ENCODE peak calls at places on chromosomes 1 and 21, in four cellular contexts. T is hepatocyte, A is right lobe of liver, K is MG63. X is an unnamed sample.
A peak's percentile ranks its signal among the peaks of the same experiment; 100 is the strongest.

GRCh38 chr1:18289597-18289996 is 182.0 kb downstream of the IGSF21 start:
- DNase-seq in K (no peak), A (no peak), T (no peak), X (no peak)

GRCh38 chr1:52842643-52843310 is at the start of gene ZYG11A:
- DNase-seq in T (peak; percentile 93), K (peak; percentile 95), A (peak; percentile 61), X (peak; percentile 94)

GRCh38 chr1:111602974-111603373 is 16.6 kb upstream of the RAP1A start:
- DNase-seq in K (no peak), T (no peak), A (no peak), X (no peak)

GRCh38 chr1:39576016-39576657 is 453 bp downstream of the PABPC4 start:
- DNase-seq in T (peak; percentile 57), A (peak; percentile 57), K (peak; percentile 27), X (peak; percentile 87)

GRCh38 chr1:84834419-84835064 is 58.5 kb downstream of the LPAR3 start:
- DNase-seq in T (no peak), K (peak; percentile 61), A (no peak), X (no peak)

GRCh38 chr1:63863137-63863536 is 89.3 kb downstream of the ROR1 start:
- DNase-seq in T (no peak), K (no peak), A (no peak), X (no peak)

GRCh38 chr1:156584813-156585212 is 5.3 kb downstream of the TTC24 start:
- DNase-seq in K (no peak), A (no peak), T (peak; percentile 34), X (peak; percentile 88)

GRCh38 chr21:42503711-42504110 is 7.7 kb upstream of the RSPH1 start:
- DNase-seq in K (no peak), T (no peak), A (no peak), X (no peak)

GRCh38 chr21:46294647-46295176 is 8.6 kb downstream of the YBEY start:
- DNase-seq in T (no peak), K (peak; percentile 72), A (no peak), X (peak; percentile 57)

GRCh38 chr1:115833806-115834205 is 7.1 kb downstream of the NHLH2 start:
- DNase-seq in T (no peak), A (no peak), K (no peak), X (peak; percentile 73)

GRCh38 chr21:34202553-34203332 is 129.4 kb downstream of the MRPS6 start:
- DNase-seq in T (peak; percentile 70), K (no peak), A (peak; percentile 72), X (peak; percentile 73)

GRCh38 chr21:34199121-34199910 is 125.9 kb downstream of the MRPS6 start:
- DNase-seq in T (no peak), A (no peak), K (no peak), X (no peak)

GRCh38 chr21:34201001-34201400 is 127.6 kb downstream of the MRPS6 start:
- DNase-seq in T (no peak), K (no peak), A (no peak), X (no peak)

GRCh38 chr21:34200288-34200905 is 127.0 kb downstream of the MRPS6 start:
- DNase-seq in T (no peak), K (no peak), A (no peak), X (no peak)

DNA sequence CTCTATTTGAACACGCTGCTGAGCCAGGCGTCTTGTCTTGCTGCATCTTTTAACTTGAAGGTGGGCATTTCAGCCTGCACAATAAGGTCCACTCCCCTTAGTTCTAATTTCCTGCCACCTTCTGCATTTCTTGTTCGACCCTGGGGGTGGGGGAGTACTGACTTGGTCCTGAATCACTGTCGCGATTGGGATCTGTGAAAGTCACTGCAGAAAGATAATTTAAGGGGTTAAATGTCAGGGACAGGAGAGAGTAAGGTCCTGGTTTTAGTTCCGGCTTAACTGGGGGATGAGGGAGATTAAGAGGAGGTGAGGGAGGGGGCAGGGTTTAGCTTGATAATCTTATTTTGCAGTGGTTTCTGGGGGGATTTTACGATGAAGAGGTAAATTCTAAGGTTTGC is 128.1 kb downstream of the MRPS6 start:
- DNase-seq in T (no peak), A (no peak), K (no peak), X (no peak)
- H3K4me3 ChIP-seq in T (peak overlapping the region; percentile 12), A (peak overlapping the region; percentile 47), K (peak overlapping the region; percentile 33), X (peak overlapping the region; percentile 52)

GRCh38 chr1:41855713-41856112 is 63.0 kb downstream of the HIVEP3 start:
- DNase-seq in K (no peak), A (no peak), T (no peak), X (no peak)
- H3K27me3 ChIP-seq in K (no peaks in the 10 kb centered on the region), A (no peaks in the 10 kb centered on the region), T (no peaks in the 10 kb centered on the region), X (peaks cover 2% of the 10 kb centered on the region)

DNA sequence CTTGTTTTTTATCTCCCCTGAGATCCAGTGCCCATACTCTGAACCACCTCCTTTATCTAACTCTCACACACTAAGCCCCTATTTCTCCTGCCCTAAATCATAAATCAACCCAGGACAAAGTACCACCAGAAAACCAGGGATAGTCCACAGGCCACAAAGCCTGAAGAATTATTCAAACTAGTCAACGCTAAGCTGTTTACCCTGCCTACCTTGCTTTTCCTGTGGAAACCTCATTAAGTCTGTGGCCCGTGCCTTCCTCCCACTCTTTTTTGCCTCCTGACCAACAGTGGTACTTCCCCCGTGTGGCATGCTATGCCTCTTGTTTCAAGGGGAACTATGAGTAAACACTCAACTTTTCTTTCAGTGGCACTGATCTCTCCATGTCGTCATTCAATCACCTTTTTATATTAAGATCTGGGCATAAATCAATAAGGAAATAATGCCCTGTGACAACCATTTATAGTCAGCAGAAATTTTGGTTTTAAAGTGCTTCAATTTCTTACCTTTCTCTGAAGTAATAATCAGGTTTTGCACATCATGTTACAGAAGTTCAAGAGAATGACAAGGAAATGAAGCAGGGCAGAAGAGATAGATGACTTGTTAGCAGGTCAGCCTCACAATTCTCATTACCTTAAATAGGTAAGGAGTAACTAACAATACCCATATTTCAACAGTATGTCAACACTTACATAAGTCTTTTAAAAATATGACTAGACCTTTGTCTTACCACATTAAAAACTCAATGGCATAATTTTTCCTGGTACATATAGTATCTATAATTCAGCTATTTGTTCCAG is 32.1 kb downstream of the EYA3 start:
- DNase-seq in T (no peak), A (no peak), K (no peak), X (no peak)
- H3K4me3 ChIP-seq in T (no peak overlapping the region), A (no peak overlapping the region), K (no peak overlapping the region), X (no peak overlapping the region)

DNA sequence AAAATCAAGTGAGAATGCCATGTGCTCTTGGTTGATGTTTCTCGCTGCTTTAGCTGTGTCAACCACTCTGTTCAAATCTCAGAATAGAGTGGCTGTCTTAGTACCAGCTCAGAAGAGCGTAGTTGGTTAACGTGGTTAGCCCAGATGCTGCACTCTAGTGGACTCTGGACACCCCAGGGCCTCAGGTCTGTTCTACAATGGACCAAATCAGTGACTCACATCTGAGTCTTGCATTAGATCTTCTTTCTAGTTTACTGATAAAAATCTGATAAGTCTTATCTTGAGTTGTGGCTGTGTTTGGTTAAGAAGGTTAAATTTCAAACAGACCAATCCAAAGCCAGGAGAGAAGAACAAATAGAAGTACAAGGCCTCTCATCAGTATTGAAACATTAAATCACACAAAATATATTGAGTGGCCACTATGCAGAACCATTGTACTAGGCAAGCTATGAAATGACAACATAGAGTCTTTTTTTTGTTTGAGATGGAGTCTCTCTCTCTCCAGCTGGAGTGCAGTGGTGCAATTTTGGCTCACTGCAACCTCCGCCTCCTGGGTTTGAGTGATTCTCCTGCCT is 104.1 kb downstream of the NR5A2 start:
- DNase-seq in A (no peak), K (no peak), T (peak; percentile 58), X (no peak)
- H3K27me3 ChIP-seq in A (no peaks in the 10 kb centered on the region), K (no peaks in the 10 kb centered on the region), T (no peaks in the 10 kb centered on the region), X (no peaks in the 10 kb centered on the region)

DNA sequence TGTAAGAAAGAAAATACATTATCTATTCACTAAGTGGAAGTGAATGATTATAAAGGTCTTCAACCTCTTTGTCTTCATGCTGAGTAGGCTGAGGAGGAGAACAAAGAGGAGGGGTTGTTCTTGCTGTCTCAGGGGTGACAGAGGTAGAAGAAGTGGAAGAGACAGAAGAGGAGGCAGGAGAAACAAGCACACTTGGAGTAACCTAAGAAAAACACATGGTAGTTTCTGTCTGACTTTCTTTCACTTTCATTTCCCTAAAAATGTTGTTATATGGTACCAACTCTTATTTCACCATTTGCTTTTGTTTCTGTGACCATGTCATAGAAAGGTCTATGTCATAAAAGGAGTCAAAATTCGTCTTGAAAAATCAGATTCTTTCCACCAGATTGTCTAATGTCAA is 696.6 kb upstream of the BRINP3 start:
- DNase-seq in K (no peak), T (no peak), A (no peak), X (no peak)
- H3K4me3 ChIP-seq in K (peak overlapping the region; percentile 21), T (no peak overlapping the region), A (no peak overlapping the region), X (no peak overlapping the region)

DNA sequence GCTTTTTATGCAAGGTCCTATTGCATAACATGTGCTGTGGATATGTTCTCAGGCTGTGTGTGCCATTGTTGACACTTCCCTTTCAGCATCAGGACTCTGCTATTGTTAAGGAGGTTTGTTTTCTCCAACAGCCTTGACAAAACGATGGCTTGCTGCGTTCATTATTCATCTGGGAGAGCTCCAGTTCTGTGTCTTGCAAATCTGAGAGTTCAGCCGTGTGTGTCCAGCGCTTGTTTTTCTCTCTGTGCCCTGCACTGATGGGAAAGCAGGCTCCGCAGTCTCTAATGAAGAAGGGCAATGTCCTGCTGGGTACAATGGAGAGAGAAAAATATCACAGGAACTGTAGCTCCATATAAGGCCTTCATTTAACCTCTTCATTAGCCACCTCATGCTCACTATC is 63.7 kb downstream of the CLDN17 start:
- DNase-seq in A (no peak), T (no peak), K (no peak), X (no peak)
- H3K27me3 ChIP-seq in A (no peaks in the 10 kb centered on the region), T (no peaks in the 10 kb centered on the region), K (no peaks in the 10 kb centered on the region), X (no peaks in the 10 kb centered on the region)

DNA sequence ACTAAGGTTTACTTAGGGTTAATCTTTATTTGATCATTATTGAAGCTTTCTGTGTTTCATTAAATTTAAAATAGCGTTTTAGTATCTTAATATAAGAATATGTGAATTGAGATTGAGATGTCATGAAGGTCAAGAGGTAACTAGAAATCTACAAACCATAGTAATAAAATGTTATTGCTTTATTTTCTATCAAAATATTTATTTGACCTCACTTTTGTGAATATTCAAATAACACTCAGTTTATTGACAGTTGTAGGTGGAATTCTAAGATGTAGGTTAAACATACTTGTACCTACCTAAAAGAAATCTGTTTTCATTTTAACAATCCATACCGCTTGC is 5.7 kb downstream of the ADGRL2 start:
- DNase-seq in K (no peak), T (no peak), A (no peak), X (no peak)
- H3K4me3 ChIP-seq in K (no peak overlapping the region), T (no peak overlapping the region), A (no peak overlapping the region), X (no peak overlapping the region)

X was measured in H7.